ENCODE peak calls at places on chromosomes 5 and 9, in five cellular contexts. Z is NCI-H187, M is EL, R is HFF-Myc, S is SIG-M5. N is an unnamed sample.
A peak's percentile ranks its signal among the peaks of the same experiment; 100 is the strongest.

GRCh38 chr5:133091034-133091433 is 39.2 kb downstream of the HSPA4 start:
- DNase-seq in Z (no peak), S (no peak), R (no peak), M (no peak), N (no peak)

GRCh38 chr9:32128546-32128945 is 255.9 kb upstream of the ACO1 start:
- DNase-seq in R (no peak), Z (no peak), S (no peak), M (no peak), N (no peak)

GRCh38 chr9:105309531-105309931 is 65.1 kb downstream of the SLC44A1 start:
- DNase-seq in Z (no peak), M (no peak), S (no peak), R (no peak), N (no peak)

GRCh38 chr9:35845824-35846771 is 17.1 kb downstream of the TMEM8B start:
- DNase-seq in S (no peak), Z (no peak), R (no peak), M (no peak), N (no peak)

GRCh38 chr5:60698316-60698715 is 1.6 kb downstream of the DEPDC1B start:
- DNase-seq in S (no peak), M (peak; percentile 23), Z (no peak), R (no peak), N (no peak)

GRCh38 chr9:85971731-85972130 is 30.8 kb downstream of the NAA35 start:
- DNase-seq in Z (no peak), M (no peak), S (no peak), R (no peak), N (no peak)

GRCh38 chr5:150081541-150082283 is 4.6 kb downstream of the CSF1R start:
- DNase-seq in M (no peak), R (peak; percentile 24), Z (no peak), S (peak; percentile 55), N (peak; percentile 37)

GRCh38 chr9:35538361-35539234 is 48.7 kb downstream of the RUSC2 start:
- DNase-seq in R (peak; percentile 65), S (no peak), M (peak; percentile 85), Z (no peak), N (no peak)

GRCh38 chr5:80834710-80835109 is 125.5 kb upstream of the RASGRF2 start:
- DNase-seq in Z (no peak), R (no peak), M (peak; percentile 2), S (no peak), N (no peak)

GRCh38 chr5:17817946-17818345 is 183.7 kb downstream of the TAF11L14 start:
- DNase-seq in M (no peak), Z (no peak), S (no peak), R (no peak), N (no peak)

GRCh38 chr5:43034591-43034968 is 5.5 kb downstream of the ANXA2R start:
- DNase-seq in M (peak; percentile 71), R (no peak), Z (no peak), S (no peak), N (no peak)

GRCh38 chr5:131200560-131200959 is 29.8 kb downstream of the LYRM7 start:
- DNase-seq in R (no peak), Z (no peak), S (no peak), M (no peak), N (no peak)

GRCh38 chr5:128667148-128667547 is 129.1 kb upstream of the FBN2 start:
- DNase-seq in R (no peak), M (no peak), S (no peak), Z (no peak), N (no peak)

GRCh38 chr9:106878943-106879916 is 16.3 kb downstream of the ZNF462 start:
- DNase-seq in M (peak; percentile 79), S (no peak), Z (no peak), R (peak; percentile 85), N (no peak)

GRCh38 chr5:105885266-105885665 is 1785.5 kb downstream of the EFNA5 start:
- DNase-seq in M (no peak), R (no peak), S (no peak), Z (no peak), N (no peak)

GRCh38 chr9:135130266-135130976 is 43.0 kb downstream of the OLFM1 start:
- DNase-seq in S (no peak), Z (no peak), M (no peak), R (no peak), N (no peak)

GRCh38 chr5:67511911-67512310 is 315.3 kb upstream of the CD180 start:
- DNase-seq in S (no peak), M (no peak), R (no peak), Z (no peak), N (no peak)

GRCh38 chr5:100904259-100904822 is 1.3 kb upstream of the ST8SIA4 start:
- DNase-seq in Z (no peak), R (no peak), S (peak; percentile 9), M (no peak), N (peak; percentile 5)

GRCh38 chr5:169344629-169345028 is 43.7 kb upstream of the SLIT3 start:
- DNase-seq in R (no peak), Z (no peak), M (no peak), S (no peak), N (no peak)

GRCh38 chr5:60243713-60244112 is 350.2 kb upstream of the PDE4D start:
- DNase-seq in R (no peak), M (no peak), S (no peak), Z (no peak), N (peak; percentile 28)

GRCh38 chr9:3348169-3348568 is 177.6 kb downstream of the RFX3 start:
- DNase-seq in Z (no peak), R (no peak), M (no peak), S (no peak), N (no peak)

GRCh38 chr9:68763104-68763503 is 58.1 kb downstream of the PIP5K1B start:
- DNase-seq in Z (no peak), M (no peak), S (no peak), R (no peak), N (no peak)

GRCh38 chr5:174901336-174901735 is 177.0 kb downstream of the MSX2 start:
- DNase-seq in S (no peak), M (no peak), R (no peak), Z (no peak), N (no peak)

GRCh38 chr9:20618361-20618799 is 3.9 kb downstream of the MLLT3 start:
- DNase-seq in M (peak; percentile 75), S (no peak), Z (no peak), R (no peak), N (no peak)

GRCh38 chr5:38441730-38442573 is 114.5 kb downstream of the LIFR start:
- DNase-seq in M (peak; percentile 89), S (peak; percentile 6), Z (peak; percentile 90), R (peak; percentile 90), N (peak; percentile 54)

GRCh38 chr5:164422400-164422799 is 917.0 kb downstream of the MAT2B start:
- DNase-seq in R (no peak), M (no peak), S (no peak), Z (no peak), N (no peak)

GRCh38 chr9:124017064-124017928 is 5.7 kb downstream of the LHX2 start:
- DNase-seq in S (no peak), R (no peak), Z (no peak), M (no peak), N (no peak)

N was measured in GF-D8.